ENCODE peak calls at places on chromosomes 3 and 15, in seven cellular contexts. O, K, V, B, T, P and Q are unnamed samples.
A peak's percentile ranks its signal among the peaks of the same experiment; 100 is the strongest.

GRCh38 chr15:31343831-31344230 is 17.2 kb downstream of the KLF13 start:
- DNase-seq in T (no peak), B (no peak), O (no peak), V (no peak), K (no peak), P (no peak), Q (no peak)

GRCh38 chr15:52337198-52337853 is 41.7 kb upstream of the MYO5C start:
- DNase-seq in P (no peak), O (peak; percentile 70), K (peak; percentile 79), T (no peak), V (no peak), B (peak; percentile 82), Q (peak; percentile 34)

GRCh38 chr3:11607816-11608215 is 35.9 kb downstream of the VGLL4 start:
- DNase-seq in O (no peak), P (no peak), T (no peak), V (no peak), K (peak; percentile 30), B (peak; percentile 54), Q (no peak)

GRCh38 chr3:8641472-8641871 is 3.1 kb downstream of the SSUH2 start:
- DNase-seq in B (no peak), P (no peak), O (no peak), V (no peak), K (no peak), T (no peak), Q (no peak)

GRCh38 chr3:80263260-80263659 is 495.5 kb upstream of the ROBO1 start:
- DNase-seq in K (no peak), T (no peak), P (no peak), B (peak; percentile 24), O (no peak), V (no peak), Q (no peak)

GRCh38 chr3:117526485-117527079 is 817.0 kb downstream of the TUSC7 start:
- DNase-seq in B (no peak), V (peak; percentile 75), P (no peak), O (peak; percentile 52), K (peak; percentile 69), T (no peak), Q (no peak)

GRCh38 chr3:45205126-45205525 is 21.0 kb downstream of the TMEM158 start:
- DNase-seq in O (no peak), T (no peak), B (peak; percentile 32), P (no peak), V (no peak), K (peak; percentile 40), Q (no peak)

GRCh38 chr15:88513195-88513594 is 33.3 kb downstream of the DET1 start:
- DNase-seq in V (no peak), P (no peak), B (peak; percentile 79), K (no peak), T (no peak), O (peak; percentile 53), Q (no peak)

GRCh38 chr3:181358555-181358954 is 353.2 kb upstream of the SOX2 start:
- DNase-seq in O (no peak), B (peak; percentile 4), P (no peak), K (no peak), T (no peak), V (no peak), Q (no peak)

GRCh38 chr15:77528290-77528967 is 104.3 kb downstream of the LINGO1 start:
- DNase-seq in P (peak; percentile 34), B (no peak), V (no peak), O (no peak), T (no peak), K (no peak), Q (no peak)

GRCh38 chr3:173945801-173946200 is 548.3 kb downstream of the NLGN1 start:
- DNase-seq in B (no peak), K (no peak), O (no peak), V (no peak), P (no peak), T (no peak), Q (no peak)

GRCh38 chr3:38696034-38696433 is 46.5 kb upstream of the SCN5A start:
- DNase-seq in T (no peak), P (no peak), B (no peak), K (no peak), V (no peak), O (no peak), Q (no peak)

GRCh38 chr15:55633731-55634130 is 45.6 kb upstream of the PYGO1 start:
- DNase-seq in T (no peak), P (no peak), K (no peak), O (no peak), B (no peak), V (no peak), Q (no peak)

GRCh38 chr3:8739757-8740508 is 6.3 kb downstream of the CAV3 start:
- DNase-seq in V (no peak), P (no peak), B (peak; percentile 81), T (no peak), O (peak; percentile 91), K (peak; percentile 56), Q (no peak)

GRCh38 chr3:37096292-37096691 is 78.1 kb downstream of the LRRFIP2 start:
- DNase-seq in T (no peak), V (no peak), P (no peak), O (peak; percentile 50), B (peak; percentile 84), K (peak; percentile 61), Q (peak; percentile 27)

GRCh38 chr3:50166309-50167019 is 11.3 kb downstream of the SEMA3F start:
- DNase-seq in K (no peak), T (no peak), P (no peak), B (peak; percentile 79), O (no peak), V (no peak), Q (no peak)

GRCh38 chr3:126682046-126682445 is 22.0 kb upstream of the CHCHD6 start:
- DNase-seq in V (no peak), P (no peak), O (no peak), B (no peak), T (no peak), K (no peak), Q (no peak)

GRCh38 chr3:33664195-33664594 is 53.9 kb downstream of the CLASP2 start:
- DNase-seq in K (peak; percentile 90), V (no peak), B (peak; percentile 87), P (no peak), O (peak; percentile 95), T (no peak), Q (peak; percentile 74)
- H3K4me3 ChIP-seq in K (no peak overlapping the region), V (no peak overlapping the region), B (no peak overlapping the region), P (no peak overlapping the region), O (no peak overlapping the region), T (no peak overlapping the region), Q (no peak overlapping the region)

DNA sequence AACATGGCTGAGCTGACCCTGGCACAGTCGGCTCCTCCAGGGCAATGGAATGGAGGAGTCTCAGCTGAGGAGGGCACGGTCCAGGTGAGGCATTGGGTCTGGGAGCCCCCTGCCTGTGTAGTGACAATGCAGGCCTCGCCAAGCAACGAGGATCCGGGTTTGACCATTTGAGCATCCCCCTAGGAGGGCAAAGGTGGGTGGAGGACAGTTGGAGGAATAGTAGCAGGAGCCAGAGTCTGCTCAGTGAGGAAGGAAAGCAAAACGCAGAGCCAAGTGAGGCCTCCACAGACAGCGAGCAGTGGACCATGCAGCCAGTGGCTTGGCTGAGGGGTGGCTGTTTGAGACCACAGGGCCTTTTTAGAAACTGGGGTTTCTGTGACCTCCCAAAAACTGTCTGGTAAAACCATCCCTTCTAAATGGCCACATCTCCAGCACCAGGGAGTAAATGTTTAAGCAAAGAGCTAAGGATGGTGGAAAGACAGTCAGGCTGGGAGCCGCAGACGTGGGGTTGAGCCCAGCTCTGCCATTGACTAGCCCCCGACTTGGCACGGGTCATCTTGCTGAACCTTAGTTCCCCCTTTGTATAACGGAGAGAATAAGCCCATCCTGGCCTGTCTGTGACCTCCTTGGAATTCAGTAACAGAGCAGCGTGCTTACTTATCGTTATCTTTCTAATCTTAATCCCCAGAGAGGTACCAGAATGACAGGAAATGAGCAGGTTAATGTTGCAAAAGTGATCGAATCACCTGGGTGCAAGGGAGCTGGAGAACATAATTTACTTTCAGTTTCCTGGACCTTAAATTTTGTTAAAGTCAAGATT is 46.8 kb downstream of the CMTM6 start:
- DNase-seq in K (no peak), O (no peak), B (no peak), T (no peak), P (no peak), V (no peak), Q (no peak)
- H3K4me3 ChIP-seq in K (no peak overlapping the region), O (no peak overlapping the region), B (no peak overlapping the region), T (no peak overlapping the region), P (no peak overlapping the region), V (no peak overlapping the region), Q (no peak overlapping the region)

DNA sequence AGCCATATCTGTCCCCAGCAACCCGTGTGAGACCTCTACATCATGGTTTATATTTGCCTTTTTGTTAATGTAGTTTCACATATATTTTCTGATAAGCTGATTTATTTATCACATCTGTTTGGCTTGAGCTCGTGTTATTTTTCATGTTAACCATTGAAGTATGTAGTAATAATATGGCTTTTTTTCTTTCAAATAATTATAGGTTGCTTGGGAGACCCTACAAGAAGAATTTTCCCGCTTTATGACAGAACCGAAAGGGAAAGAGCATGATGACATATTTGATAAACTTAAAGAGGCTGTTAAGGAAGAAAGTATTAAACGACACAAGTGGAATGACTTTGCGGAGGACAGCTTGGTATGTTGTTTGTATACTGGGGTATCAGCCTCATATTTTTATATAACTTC is 63.9 kb downstream of the OPA1 start:
- DNase-seq in K (no peak), P (no peak), O (no peak), V (no peak), B (no peak), T (no peak), Q (no peak)
- H3K4me3 ChIP-seq in K (no peak overlapping the region), P (no peak overlapping the region), O (no peak overlapping the region), V (no peak overlapping the region), B (no peak overlapping the region), T (no peak overlapping the region), Q (no peak overlapping the region)

GRCh38 chr3:112751564-112751963 is 95.1 kb downstream of the CD200R1L start:
- DNase-seq in O (no peak), B (peak; percentile 46), P (no peak), K (no peak), T (no peak), V (no peak), Q (no peak)
- H3K4me3 ChIP-seq in O (no peak overlapping the region), B (no peak overlapping the region), P (no peak overlapping the region), K (no peak overlapping the region), T (no peak overlapping the region), V (no peak overlapping the region), Q (no peak overlapping the region)

DNA sequence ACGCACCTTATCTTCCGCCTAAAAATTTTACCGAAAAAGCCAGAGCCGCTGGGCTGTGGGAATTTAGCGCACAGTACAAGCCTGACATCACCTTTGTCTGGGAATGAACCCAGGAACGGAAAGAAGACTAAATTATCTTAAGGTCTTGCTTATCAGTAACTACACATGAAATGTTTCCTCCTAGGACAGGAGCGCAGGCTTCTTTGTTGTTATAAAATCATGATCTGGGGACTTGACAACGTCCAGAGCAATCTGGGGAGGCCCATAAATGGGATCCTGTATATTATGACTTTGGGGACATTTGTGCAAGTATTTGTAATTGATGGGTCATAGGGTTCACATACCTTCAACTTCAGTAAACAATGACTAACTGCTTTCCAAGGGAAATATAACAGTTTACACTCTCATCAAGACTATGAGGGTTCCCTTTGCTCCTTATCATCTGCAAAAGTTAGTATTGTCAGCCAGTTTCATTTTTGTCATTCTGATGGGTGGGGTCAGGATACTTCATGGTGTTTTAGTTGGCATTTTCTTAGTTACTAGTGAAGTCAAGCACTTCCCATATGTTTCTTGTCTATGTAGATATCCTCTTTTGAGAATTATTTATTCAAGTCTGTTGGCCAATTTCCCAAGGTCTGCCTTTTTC is 213.9 kb upstream of the PFN2 start:
- DNase-seq in K (peak; percentile 10), P (no peak), T (no peak), B (peak; percentile 13), O (no peak), V (no peak), Q (no peak)
- H3K4me3 ChIP-seq in K (peak overlapping the region; percentile 61), P (peak overlapping the region; percentile 58), T (no peak overlapping the region), B (peak overlapping the region; percentile 41), O (peak overlapping the region; percentile 48), V (peak overlapping the region; percentile 51), Q (peak overlapping the region; percentile 43)